ENCODE peak calls at places on chromosomes 11 and 22, in four cellular contexts. G is adrenal gland, A is ovary, K is transverse colon. E is an unnamed sample.

GRCh38 chr22:19453718-19454117 is 6.2 kb upstream of the C22orf39 start:
- DNase-seq in G (no peak), A (peak), K (no peak), E (no peak)

GRCh38 chr11:27398413-27398780 is 35.4 kb upstream of the CCDC34 start:
- DNase-seq in G (no peak), A (no peak), K (no peak), E (no peak)

GRCh38 chr22:43555561-43556515 is 144.0 kb downstream of the MPPED1 start:
- DNase-seq in G (no peak), A (no peak), K (no peak), E (no peak)

GRCh38 chr11:62755086-62755615 is 1.2 kb upstream of the ZBTB3 start:
- DNase-seq in G (no peak), A (no peak), K (no peak), E (no peak)

GRCh38 chr11:90661233-90661632 is 438.4 kb upstream of the CHORDC1 start:
- DNase-seq in G (no peak), A (no peak), K (no peak), E (no peak)

GRCh38 chr11:133500936-133501335 is 31.4 kb downstream of the OPCML start:
- DNase-seq in G (no peak), A (no peak), K (no peak), E (no peak)

GRCh38 chr11:15743244-15743629 is 613.1 kb downstream of the SOX6 start:
- DNase-seq in G (no peak), A (no peak), K (no peak), E (no peak)

GRCh38 chr11:20089796-20090653 is 70.2 kb downstream of the DBX1 start:
- DNase-seq in G (peak), A (peak), K (no peak), E (peak)

GRCh38 chr11:71996517-71996916 is 2.2 kb upstream of the IL18BP start:
- DNase-seq in G (no peak), A (no peak), K (no peak), E (no peak)

GRCh38 chr11:13465909-13466371 is 2.9 kb upstream of the BTBD10 start:
- DNase-seq in G (no peak), A (no peak), K (no peak), E (peak)

GRCh38 chr11:13461291-13461690 is 1.7 kb downstream of the BTBD10 start:
- DNase-seq in G (no peak), A (no peak), K (no peak), E (no peak)

GRCh38 chr11:13463779-13464290 is 813 bp upstream of the BTBD10 start:
- DNase-seq in G (no peak), A (no peak), K (no peak), E (no peak)

GRCh38 chr11:13462311-13462927 is 603 bp downstream of the BTBD10 start:
- DNase-seq in G (peak), A (no peak), K (peak), E (peak)

GRCh38 chr11:13462928-13463778 is at the start of gene BTBD10:
- DNase-seq in G (peak), A (peak), K (peak), E (peak)
- TF ChIP-seq POLR2A in G (peak), A (peak), K (peak), E (peak)

GRCh38 chr11:119928047-119928446 is 199.0 kb upstream of the NECTIN1 start:
- DNase-seq in G (no peak), A (no peak), K (no peak), E (peak)
- TF ChIP-seq POLR2A in G (no peak), A (no peak), K (no peak), E (no peak)

DNA sequence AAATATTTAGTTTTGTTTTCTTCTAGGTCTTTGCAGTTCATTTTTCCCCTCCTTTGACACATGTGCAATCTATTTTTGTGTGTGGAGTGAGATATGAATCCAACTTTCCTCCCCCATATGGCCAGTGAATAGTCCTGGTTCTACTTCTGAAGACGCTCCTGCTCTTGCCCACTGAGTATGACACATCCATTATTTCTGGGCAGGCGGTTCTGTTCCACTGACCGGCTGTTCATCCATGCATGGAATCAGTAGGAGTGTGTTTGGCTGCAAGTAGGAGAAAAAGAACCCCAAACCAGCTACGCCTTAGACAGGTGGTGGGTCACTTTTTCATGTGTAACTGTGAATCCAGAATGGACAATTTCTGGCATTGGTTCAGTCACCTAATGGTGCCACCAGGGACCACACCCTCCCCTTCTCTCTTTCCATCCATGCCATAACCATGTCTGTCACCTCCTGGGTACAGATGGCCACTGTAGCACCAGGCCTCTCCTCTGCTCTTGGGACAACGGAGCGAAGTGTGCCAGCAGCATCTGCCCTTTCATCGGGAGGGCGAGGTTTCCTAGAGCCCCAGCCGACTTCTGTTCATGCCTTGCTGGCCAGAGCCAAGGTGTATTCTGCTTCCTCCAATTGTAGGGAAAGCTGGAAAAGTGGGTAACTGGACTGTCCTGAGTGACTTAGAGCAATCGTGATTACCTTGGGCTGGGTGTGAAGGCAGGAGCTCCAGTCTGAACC is 67.4 kb upstream of the SLC22A12 start:
- DNase-seq in G (no peak), A (no peak), K (no peak), E (no peak)
- TF ChIP-seq POLR2A in G (no peak), A (no peak), K (no peak), E (no peak)

GRCh38 chr11:65425971-65426838 is 3.6 kb downstream of the NEAT1 start:
- DNase-seq in G (no peak), A (no peak), K (peak), E (peak)

GRCh38 chr11:65422633-65423515 is at the start of gene NEAT1:
- DNase-seq in G (peak), A (peak), K (peak), E (peak)

GRCh38 chr11:65423516-65424199 is 1.1 kb downstream of the NEAT1 start:
- DNase-seq in G (peak), A (peak), K (peak), E (peak)

GRCh38 chr11:65425105-65425970 is 2.7 kb downstream of the NEAT1 start:
- DNase-seq in G (peak), A (peak), K (peak), E (peak)

GRCh38 chr11:65424200-65425104 is 1.9 kb downstream of the NEAT1 start:
- DNase-seq in G (peak), A (peak), K (peak), E (peak)
- TF ChIP-seq POLR2A in G (no peak), A (no peak), K (peak), E (peak)